ENCODE peak calls at places on chromosome 1, in eight cellular contexts. T is activated naive CD8-positive, alpha-beta T cell treated with anti-CD3 and anti-CD28 coated beads, Interleukin-2, amount 50 U/mL, for 24 hours; H is psoas muscle; Y is CD14-positive monocyte; E is neural progenitor cell; F is EH; I is EL; M is renal cortical epithelial cell. J is an unnamed sample.

GRCh38 chr1:175887981-175888428 is 144.6 kb upstream of the TNR start:
- DNase-seq in H (peak), I (peak), M (peak), E (peak), T (peak), Y (no peak), F (peak), J (peak)

GRCh38 chr1:110687244-110687643 is 12.5 kb upstream of the KCNA3 start:
- DNase-seq in M (no peak), E (no peak), F (peak), H (no peak), Y (no peak), T (no peak), I (peak), J (peak)

GRCh38 chr1:15751739-15752138 is 6.9 kb upstream of the FBLIM1 start:
- DNase-seq in T (no peak), M (no peak), H (no peak), I (no peak), F (no peak), Y (no peak), E (no peak), J (no peak)

GRCh38 chr1:164912290-164912689 is 353.3 kb downstream of the PBX1 start:
- DNase-seq in M (no peak), T (no peak), I (no peak), H (peak), F (no peak), Y (no peak), E (no peak), J (no peak)

GRCh38 chr1:244077473-244078220 is 26.6 kb downstream of the ZBTB18 start:
- DNase-seq in I (no peak), M (no peak), Y (no peak), T (no peak), E (no peak), F (peak), H (no peak), J (no peak)

GRCh38 chr1:228166170-228166936 is 749 bp downstream of the IBA57 start:
- DNase-seq in F (peak), M (peak), T (peak), E (peak), Y (peak), H (peak), I (peak), J (peak)

GRCh38 chr1:104780470-104781078 is 1030.9 kb downstream of the AMY1C start:
- DNase-seq in Y (no peak), T (no peak), I (peak), H (no peak), M (peak), F (peak), E (peak), J (peak)

GRCh38 chr1:8910331-8910730 is 31.8 kb upstream of the ENO1 start:
- DNase-seq in E (no peak), I (no peak), M (no peak), H (no peak), T (no peak), F (no peak), Y (no peak), J (no peak)

GRCh38 chr1:227788279-227789041 is 27.0 kb upstream of the PRSS38 start:
- DNase-seq in T (peak), I (peak), H (peak), E (peak), F (no peak), Y (no peak), M (peak), J (no peak)

GRCh38 chr1:90558126-90558525 is 159.0 kb downstream of the BARHL2 start:
- DNase-seq in M (no peak), H (no peak), Y (no peak), I (no peak), T (no peak), E (no peak), F (no peak), J (no peak)

GRCh38 chr1:93722081-93723031 is 40.7 kb upstream of the BCAR3 start:
- DNase-seq in M (no peak), F (no peak), E (peak), I (no peak), Y (no peak), T (no peak), H (no peak), J (no peak)

GRCh38 chr1:151508721-151509292 is 2.4 kb upstream of the CGN start:
- DNase-seq in M (no peak), I (peak), Y (no peak), E (no peak), F (peak), H (no peak), T (no peak), J (no peak)

GRCh38 chr1:44000266-44000665 is 8.9 kb downstream of the CCDC24 start:
- DNase-seq in T (no peak), M (peak), E (no peak), H (peak), I (no peak), Y (no peak), F (no peak), J (no peak)

GRCh38 chr1:113802367-113803007 is 9.8 kb downstream of the RSBN1 start:
- DNase-seq in F (no peak), M (no peak), H (no peak), I (no peak), T (no peak), Y (no peak), E (no peak), J (no peak)

GRCh38 chr1:7300893-7301292 is 470.2 kb upstream of the VAMP3 start:
- DNase-seq in I (peak), M (peak), H (no peak), E (no peak), T (no peak), Y (no peak), F (peak), J (peak)

GRCh38 chr1:244350027-244350426 is 101.7 kb downstream of the ADSS2 start:
- DNase-seq in H (no peak), Y (no peak), T (no peak), E (no peak), I (no peak), F (no peak), M (no peak), J (no peak)